ENCODE peak calls at places on chromosomes 12 and 14, in seven cellular contexts. Z, M, B, L, U, O and Q are unnamed samples.

GRCh38 chr14:55450539-55450938 is 10.1 kb upstream of the TBPL2 start:
- DNase-seq in Z (no peak), M (no peak), B (no peak), L (no peak), U (no peak), O (no peak), Q (no peak)

GRCh38 chr14:94028450-94028826 is 2.3 kb downstream of the OTUB2 start:
- DNase-seq in Z (no peak), M (no peak), B (no peak), L (no peak), U (no peak), O (no peak), Q (no peak)

GRCh38 chr14:100221419-100222218 is 17.3 kb upstream of the YY1 start:
- DNase-seq in Z (no peak), M (peak), B (no peak), L (no peak), U (peak), O (no peak), Q (no peak)

GRCh38 chr12:19710811-19711793 is 271.8 kb downstream of the AEBP2 start:
- DNase-seq in Z (no peak), M (no peak), B (peak), L (no peak), U (no peak), O (no peak), Q (peak)

GRCh38 chr12:121467638-121468403 is 67.9 kb downstream of the RNF34 start:
- DNase-seq in Z (peak), M (peak), B (peak), L (no peak), U (no peak), O (no peak), Q (peak)

GRCh38 chr12:97701901-97702300 is 239.3 kb downstream of the RMST start:
- DNase-seq in Z (no peak), M (no peak), B (no peak), L (no peak), U (no peak), O (no peak), Q (no peak)

GRCh38 chr12:53599579-53599978 is 26.6 kb downstream of the ATF7 start:
- DNase-seq in Z (no peak), M (no peak), B (no peak), L (no peak), U (no peak), O (no peak), Q (no peak)

GRCh38 chr14:92397140-92397815 is 74.3 kb downstream of the SLC24A4 start:
- DNase-seq in Z (no peak), M (no peak), B (peak), L (no peak), U (no peak), O (no peak), Q (no peak)

GRCh38 chr12:71639341-71639760 is 24.3 kb downstream of the ZFC3H1 start:
- DNase-seq in Z (no peak), M (no peak), B (peak), L (no peak), U (no peak), O (no peak), Q (no peak)

GRCh38 chr12:8665729-8666128 is 3.1 kb upstream of the MFAP5 start:
- DNase-seq in Z (no peak), M (no peak), B (no peak), L (no peak), U (no peak), O (no peak), Q (no peak)

GRCh38 chr14:98189077-98189476 is 1082.9 kb downstream of the BCL11B start:
- DNase-seq in Z (no peak), M (no peak), B (no peak), L (no peak), U (no peak), O (no peak), Q (no peak)

GRCh38 chr14:52115286-52115685 is 46.4 kb upstream of the NID2 start:
- DNase-seq in Z (no peak), M (no peak), B (no peak), L (no peak), U (no peak), O (no peak), Q (no peak)

GRCh38 chr12:88351121-88351520 is 209.0 kb downstream of the TMTC3 start:
- DNase-seq in Z (no peak), M (no peak), B (no peak), L (no peak), U (no peak), O (no peak), Q (no peak)

GRCh38 chr14:20469890-20470858 is 968 bp downstream of the PNP start:
- DNase-seq in Z (no peak), M (peak), B (peak), L (no peak), U (peak), O (no peak), Q (peak)

GRCh38 chr12:70853326-70853725 is 67.2 kb downstream of the PTPRR start:
- DNase-seq in Z (no peak), M (no peak), B (no peak), L (no peak), U (no peak), O (no peak), Q (peak)

GRCh38 chr12:89212339-89212771 is 139.9 kb downstream of the DUSP6 start:
- DNase-seq in Z (no peak), M (peak), B (no peak), L (no peak), U (peak), O (no peak), Q (peak)

GRCh38 chr12:130838284-130838950 is 633 bp downstream of the STX2 start:
- DNase-seq in Z (peak), M (peak), B (peak), L (no peak), U (peak), O (no peak), Q (no peak)

GRCh38 chr12:113955109-113955970 is 10.8 kb downstream of the RBM19 start:
- DNase-seq in Z (no peak), M (peak), B (peak), L (no peak), U (peak), O (no peak), Q (no peak)

GRCh38 chr12:100279612-100280244 is 12.8 kb downstream of the SCYL2 start:
- DNase-seq in Z (no peak), M (no peak), B (no peak), L (no peak), U (no peak), O (no peak), Q (no peak)

GRCh38 chr14:22841311-22841710 is 4.9 kb downstream of the MMP14 start:
- DNase-seq in Z (no peak), M (no peak), B (no peak), L (no peak), U (no peak), O (no peak), Q (no peak)

GRCh38 chr14:75431827-75432226 is 4.0 kb downstream of the JDP2 start:
- DNase-seq in Z (no peak), M (no peak), B (no peak), L (no peak), U (no peak), O (no peak), Q (no peak)

GRCh38 chr14:68730811-68731425 is 61.9 kb downstream of the ZFP36L1 start:
- DNase-seq in Z (no peak), M (no peak), B (no peak), L (no peak), U (no peak), O (no peak), Q (no peak)

GRCh38 chr12:23771230-23771949 is 178.1 kb downstream of the SOX5 start:
- DNase-seq in Z (no peak), M (no peak), B (no peak), L (no peak), U (no peak), O (no peak), Q (peak)

GRCh38 chr12:110012137-110012536 is 12.9 kb downstream of the ANKRD13A start:
- DNase-seq in Z (no peak), M (peak), B (no peak), L (no peak), U (no peak), O (no peak), Q (no peak)

GRCh38 chr12:109387425-109388166 is 39.9 kb downstream of the MYO1H start:
- DNase-seq in Z (no peak), M (no peak), B (peak), L (no peak), U (no peak), O (no peak), Q (no peak)

GRCh38 chr14:50348933-50349332 is 36.8 kb downstream of the DMAC2L start:
- DNase-seq in Z (no peak), M (no peak), B (no peak), L (no peak), U (no peak), O (no peak), Q (no peak)

GRCh38 chr14:36059531-36059930 is 117.0 kb downstream of the PTCSC3 start:
- DNase-seq in Z (no peak), M (no peak), B (no peak), L (no peak), U (no peak), O (no peak), Q (no peak)

GRCh38 chr12:14810953-14811483 is 3.0 kb downstream of the SMCO3 start:
- DNase-seq in Z (no peak), M (peak), B (peak), L (no peak), U (no peak), O (no peak), Q (no peak)

GRCh38 chr12:12432373-12432772 is 75.5 kb downstream of the BORCS5 start:
- DNase-seq in Z (no peak), M (no peak), B (no peak), L (no peak), U (no peak), O (no peak), Q (no peak)

GRCh38 chr12:98373019-98373554 is 142.3 kb upstream of the TMPO start:
- DNase-seq in Z (no peak), M (no peak), B (peak), L (no peak), U (no peak), O (no peak), Q (no peak)

GRCh38 chr12:52655251-52655650 is 3.2 kb upstream of the KRT2 start:
- DNase-seq in Z (no peak), M (no peak), B (no peak), L (no peak), U (no peak), O (no peak), Q (no peak)

GRCh38 chr12:45613306-45613705 is 116.2 kb upstream of the ARID2 start:
- DNase-seq in Z (no peak), M (no peak), B (no peak), L (no peak), U (no peak), O (no peak), Q (no peak)

GRCh38 chr12:57242691-57243454 is 8.1 kb downstream of the STAC3 start:
- DNase-seq in Z (no peak), M (peak), B (peak), L (no peak), U (peak), O (peak), Q (peak)

GRCh38 chr12:43758247-43758727 is 303 bp downstream of the PUS7L start:
- DNase-seq in Z (no peak), M (peak), B (peak), L (no peak), U (peak), O (no peak), Q (peak)

GRCh38 chr14:48937796-48938195 is 648.4 kb downstream of the RPS29 start:
- DNase-seq in Z (no peak), M (no peak), B (no peak), L (no peak), U (no peak), O (no peak), Q (peak)
- TF ChIP-seq EP300 in Z (no peak), M (no peak), B (no peak), L (no peak), U (no peak), O (no peak), Q (no peak)

DNA sequence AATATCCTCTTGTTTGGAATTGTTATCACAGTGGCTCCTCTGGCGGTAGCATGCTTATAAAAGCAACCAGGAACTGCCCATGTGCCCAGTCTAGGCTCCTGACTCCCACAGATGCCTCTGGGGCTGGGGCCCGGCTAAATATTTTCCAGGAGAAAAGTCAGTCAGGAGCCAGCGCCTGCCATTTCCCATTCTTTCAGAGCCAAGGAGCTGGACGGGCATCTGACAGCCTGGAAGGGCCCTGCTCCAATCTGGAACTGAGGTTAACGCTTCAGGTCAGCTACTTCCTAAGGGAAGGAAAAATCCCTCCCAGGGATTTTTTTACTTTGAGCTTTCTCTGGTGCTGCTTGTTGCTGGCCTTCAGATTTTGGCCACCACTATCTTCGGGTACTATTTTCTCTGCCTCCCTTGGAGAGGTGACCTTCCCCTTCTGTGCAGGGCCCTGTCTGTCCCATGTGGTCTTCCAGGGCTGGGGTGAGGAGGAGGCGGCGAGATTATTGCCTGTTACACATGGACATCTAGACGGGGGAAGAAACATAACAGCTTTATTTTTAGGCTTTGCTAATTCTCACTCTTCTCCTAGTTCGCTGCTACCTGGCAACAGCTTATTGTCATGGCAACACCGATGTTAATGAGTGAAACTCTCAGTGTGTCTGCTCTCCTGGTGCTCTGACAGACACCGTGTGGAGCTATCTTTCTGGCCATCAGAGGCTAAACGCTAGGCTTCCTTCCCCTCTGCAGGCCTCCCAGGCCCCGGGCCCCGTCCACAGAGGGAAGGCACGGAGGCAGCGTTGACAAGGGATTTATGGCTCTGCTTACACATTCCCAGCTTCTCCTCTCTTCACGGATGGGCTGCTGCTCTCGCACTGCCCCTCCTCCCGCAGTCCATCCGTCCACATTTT is 160.4 kb downstream of the CACNA1C start:
- DNase-seq in Z (peak), M (no peak), B (no peak), L (no peak), U (no peak), O (no peak), Q (peak)
- TF ChIP-seq EP300 in Z (no peak), M (no peak), B (no peak), L (no peak), U (no peak), O (no peak), Q (no peak)

GRCh38 chr12:16076553-16076952 is 165.4 kb downstream of the DERA start:
- DNase-seq in Z (no peak), M (no peak), B (peak), L (no peak), U (no peak), O (no peak), Q (no peak)

GRCh38 chr12:16076970-16077527 is 165.9 kb downstream of the DERA start:
- DNase-seq in Z (no peak), M (peak), B (no peak), L (no peak), U (no peak), O (no peak), Q (no peak)

DNA sequence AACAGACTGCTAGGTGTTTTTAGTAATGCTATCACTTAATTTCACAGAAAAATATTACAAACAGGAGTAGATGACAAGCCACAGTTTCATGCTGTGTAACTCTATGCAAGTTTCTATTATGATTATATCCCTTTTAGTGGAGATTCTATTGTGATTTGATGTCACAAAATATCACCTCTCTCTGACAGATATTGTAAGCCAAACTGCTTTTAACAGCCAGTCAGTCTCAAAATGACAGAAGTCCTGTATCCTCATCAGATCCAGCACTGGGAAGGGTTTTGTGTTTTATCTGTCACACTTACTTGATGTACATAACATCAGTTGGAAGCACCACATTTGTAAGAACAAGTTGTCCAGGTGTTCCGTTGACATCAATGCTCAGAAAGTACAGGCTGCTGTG is 164.8 kb downstream of the DERA start:
- DNase-seq in Z (no peak), M (no peak), B (no peak), L (no peak), U (no peak), O (no peak), Q (no peak)
- TF ChIP-seq EP300 in Z (no peak), M (no peak), B (no peak), L (no peak), U (no peak), O (no peak), Q (no peak)

GRCh38 chr12:41904041-41904440 is 240.6 kb downstream of the GXYLT1 start:
- DNase-seq in Z (no peak), M (no peak), B (no peak), L (no peak), U (no peak), O (no peak), Q (no peak)
- TF ChIP-seq EP300 in Z (no peak), M (no peak), B (no peak), L (no peak), U (no peak), O (no peak), Q (no peak)

GRCh38 chr12:117125769-117126168 is 26.6 kb upstream of the TESC start:
- DNase-seq in Z (no peak), M (no peak), B (no peak), L (no peak), U (no peak), O (no peak), Q (no peak)
- TF ChIP-seq EP300 in Z (no peak), M (no peak), B (no peak), L (no peak), U (no peak), O (no peak), Q (no peak)

DNA sequence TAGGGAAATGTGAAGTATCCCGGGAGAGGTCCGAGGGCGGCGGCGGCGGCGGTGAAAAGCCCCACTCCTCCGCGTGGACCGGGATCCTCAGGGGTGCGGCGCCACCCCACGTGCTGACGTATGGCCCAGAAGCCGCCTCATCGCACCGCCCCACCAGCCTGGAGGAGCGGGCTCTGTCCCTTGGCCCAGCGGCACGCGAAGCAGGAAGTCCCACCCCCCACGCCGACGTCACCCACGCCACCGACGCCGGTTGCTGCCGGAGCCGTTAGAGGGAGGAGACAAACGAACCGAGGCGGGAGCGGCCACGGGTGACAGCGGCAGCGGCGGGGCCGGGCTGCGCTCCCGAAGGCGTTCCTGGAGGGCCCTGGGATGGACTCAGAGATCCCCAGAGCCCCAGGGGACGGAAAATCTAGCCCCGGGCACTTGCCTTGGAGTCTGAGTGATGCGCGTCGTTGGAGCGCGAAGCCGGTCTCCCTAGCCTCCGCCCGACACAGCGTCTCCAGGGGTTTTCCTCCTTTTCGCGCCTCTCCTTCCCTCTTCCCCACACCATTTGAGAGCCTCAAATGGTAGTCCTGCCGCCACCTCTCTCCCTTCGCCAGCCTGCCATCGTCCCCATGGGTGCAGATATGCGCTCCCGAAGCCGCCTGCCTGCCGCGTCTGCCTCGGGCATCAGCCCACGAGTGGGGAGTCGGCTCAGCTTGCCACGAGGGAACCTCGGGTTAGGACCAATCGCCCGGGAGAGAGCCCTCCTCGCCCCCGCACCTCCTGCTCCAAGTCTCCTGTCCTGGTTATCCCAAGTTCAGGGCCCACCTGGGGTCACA is at the start of gene CEP83:
- DNase-seq in Z (peak), M (peak), B (peak), L (peak), U (peak), O (peak), Q (peak)
- TF ChIP-seq EP300 in Z (no peak), M (no peak), B (no peak), L (no peak), U (no peak), O (no peak), Q (no peak)

GRCh38 chr14:95380350-95381042 is 60.8 kb upstream of the CLMN start:
- DNase-seq in Z (no peak), M (no peak), B (no peak), L (no peak), U (no peak), O (no peak), Q (no peak)
- TF ChIP-seq EP300 in Z (no peak), M (no peak), B (no peak), L (no peak), U (no peak), O (no peak), Q (no peak)

GRCh38 chr14:81416233-81416927 is 16.3 kb upstream of the STON2 start:
- DNase-seq in Z (no peak), M (no peak), B (no peak), L (no peak), U (no peak), O (no peak), Q (no peak)
- TF ChIP-seq EP300 in Z (no peak), M (no peak), B (no peak), L (no peak), U (no peak), O (no peak), Q (no peak)

GRCh38 chr14:65190312-65190711 is 88.0 kb upstream of the MAX start:
- DNase-seq in Z (no peak), M (no peak), B (no peak), L (no peak), U (no peak), O (no peak), Q (no peak)
- TF ChIP-seq EP300 in Z (no peak), M (no peak), B (no peak), L (no peak), U (no peak), O (no peak), Q (no peak)